ENCODE peak calls at places on chromosomes 7 and 10, in seven cellular contexts. H, Z, G, Q, U, Y and V are unnamed samples.

GRCh38 chr7:55278321-55278720 is 86.8 kb upstream of the LANCL2 start:
- DNase-seq in Q (no peak), H (no peak), G (no peak), Z (no peak), U (no peak), Y (no peak), V (no peak)

GRCh38 chr10:78567680-78568453 is 500.9 kb upstream of the ZMIZ1 start:
- DNase-seq in U (no peak), Y (no peak), H (no peak), G (no peak), Z (no peak), Q (no peak), V (no peak)

GRCh38 chr10:46297406-46298204 is 10.8 kb downstream of the ANTXRL start:
- DNase-seq in Q (no peak), G (no peak), Z (no peak), H (no peak), U (no peak), Y (no peak), V (no peak)

GRCh38 chr7:84729284-84729683 is 457.6 kb downstream of the SEMA3D start:
- DNase-seq in Y (peak), Z (no peak), H (peak), Q (no peak), G (no peak), U (no peak), V (no peak)

GRCh38 chr10:68562666-68563522 is 2.8 kb downstream of the TET1 start:
- DNase-seq in Y (no peak), Z (no peak), Q (no peak), G (no peak), U (no peak), H (peak), V (peak)

GRCh38 chr10:102118867-102119266 is 1.3 kb downstream of the LDB1 start:
- DNase-seq in G (no peak), U (peak), Z (peak), H (peak), Q (no peak), Y (no peak), V (peak)

GRCh38 chr10:49625411-49625810 is 11.6 kb downstream of the CHAT start:
- DNase-seq in Y (no peak), G (no peak), H (no peak), U (no peak), Q (no peak), Z (no peak), V (no peak)

GRCh38 chr7:44372560-44373417 is 47.4 kb upstream of the CAMK2B start:
- DNase-seq in Z (no peak), H (peak), G (no peak), Y (no peak), U (no peak), Q (no peak), V (no peak)

GRCh38 chr10:131758062-131758941 is 142.5 kb upstream of the PPP2R2D start:
- DNase-seq in Q (no peak), U (no peak), G (no peak), H (no peak), Z (no peak), Y (no peak), V (no peak)

GRCh38 chr10:59907918-59908807 is 1.8 kb upstream of the CCDC6 start:
- DNase-seq in U (peak), H (peak), Y (peak), Q (no peak), Z (peak), G (peak), V (peak)

GRCh38 chr7:23938230-23938629 is 228.2 kb downstream of the STK31 start:
- DNase-seq in Q (no peak), Y (no peak), Z (no peak), G (no peak), H (peak), U (no peak), V (no peak)

GRCh38 chr7:108384721-108385483 is 71.3 kb downstream of the NRCAM start:
- DNase-seq in G (no peak), Q (no peak), Y (no peak), H (no peak), Z (no peak), U (no peak), V (no peak)

GRCh38 chr10:123254287-123254858 is 100.2 kb downstream of the BUB3 start:
- DNase-seq in Q (no peak), Y (no peak), H (no peak), Z (no peak), G (no peak), U (no peak), V (no peak)

GRCh38 chr7:102728-103127 is 89.6 kb upstream of the FAM20C start:
- DNase-seq in H (no peak), U (no peak), Q (no peak), Z (no peak), G (no peak), Y (no peak), V (no peak)

GRCh38 chr7:143380264-143380645 is 890 bp upstream of the ZYX start:
- DNase-seq in Y (no peak), Q (peak), U (peak), Z (peak), G (peak), H (peak), V (peak)

GRCh38 chr7:74526780-74527179 is 73.1 kb downstream of the GTF2IRD1 start:
- DNase-seq in U (no peak), Z (no peak), Q (no peak), H (no peak), G (no peak), Y (no peak), V (no peak)

GRCh38 chr10:23693895-23694294 is 255.0 kb downstream of the OTUD1 start:
- DNase-seq in Q (no peak), H (no peak), G (no peak), Z (no peak), Y (no peak), U (no peak), V (no peak)

GRCh38 chr7:55827577-55827976 is 35.0 kb downstream of the SEPTIN14 start:
- DNase-seq in G (no peak), Y (no peak), U (no peak), H (no peak), Q (no peak), Z (no peak), V (no peak)

GRCh38 chr7:132141109-132141508 is 435.2 kb downstream of the PLXNA4 start:
- DNase-seq in G (no peak), Q (no peak), H (no peak), Y (no peak), U (no peak), Z (no peak), V (no peak)

GRCh38 chr7:39624202-39624807 is 933 bp downstream of the RALA start:
- DNase-seq in U (peak), G (no peak), Q (peak), Y (no peak), Z (no peak), H (peak), V (peak)

GRCh38 chr10:6407034-6407721 is 172.9 kb downstream of the PRKCQ start:
- DNase-seq in G (no peak), Q (no peak), Y (no peak), H (no peak), U (peak), Z (no peak), V (no peak)

GRCh38 chr7:3844545-3845151 is 543.6 kb downstream of the SDK1 start:
- DNase-seq in U (no peak), H (no peak), Z (no peak), G (no peak), Y (no peak), Q (no peak), V (no peak)

GRCh38 chr10:114239117-114239993 is at the start of gene VWA2:
- DNase-seq in H (no peak), Y (no peak), Q (peak), U (peak), G (no peak), Z (no peak), V (peak)

GRCh38 chr10:47104101-47104707 is 193.0 kb downstream of the PTPN20 start:
- DNase-seq in Y (no peak), G (no peak), Z (no peak), H (peak), U (no peak), Q (no peak), V (no peak)

GRCh38 chr7:104156842-104157277 is 51.0 kb downstream of the ORC5 start:
- DNase-seq in U (no peak), Y (no peak), Z (no peak), Q (no peak), H (peak), G (peak), V (no peak)

GRCh38 chr10:124992462-124993344 is 50.8 kb downstream of the ZRANB1 start:
- DNase-seq in H (peak), Q (no peak), Z (peak), U (peak), G (peak), Y (no peak), V (peak)

GRCh38 chr7:41438919-41439882 is 263.7 kb downstream of the INHBA start:
- DNase-seq in Q (no peak), H (peak), U (no peak), G (no peak), Y (no peak), Z (no peak), V (no peak)

GRCh38 chr7:119123326-119123725 is 898.8 kb downstream of the ANKRD7 start:
- DNase-seq in H (no peak), Q (no peak), Y (no peak), Z (no peak), G (no peak), U (no peak), V (no peak)

GRCh38 chr7:47454961-47455871 is 126.7 kb downstream of the TNS3 start:
- DNase-seq in H (no peak), G (no peak), Y (no peak), Z (no peak), U (no peak), Q (no peak), V (no peak)

GRCh38 chr7:4699897-4700296 is 17.8 kb downstream of the FOXK1 start:
- DNase-seq in Z (no peak), H (no peak), U (no peak), Q (no peak), Y (no peak), G (no peak), V (peak)